ENCODE peak calls at places on chromosomes 16 and 17, in six cellular contexts. O, K, T, C, B and P are unnamed samples.
A peak's percentile ranks its signal among the peaks of the same experiment; 100 is the strongest.

GRCh38 chr17:17343160-17343735 is 40.1 kb downstream of the NT5M start:
- DNase-seq in O (no peak), K (no peak), T (no peak), C (no peak), B (no peak), P (no peak)

GRCh38 chr17:50527155-50527762 is 5.3 kb upstream of the EPN3 start:
- DNase-seq in O (no peak), K (no peak), T (no peak), C (no peak), B (no peak), P (no peak)

GRCh38 chr16:79170565-79171242 is 429.8 kb downstream of the MAF start:
- DNase-seq in O (no peak), K (no peak), T (no peak), C (no peak), B (no peak), P (peak; percentile 14)

GRCh38 chr16:89268987-89269735 is 51.7 kb downstream of the ZNF778 start:
- DNase-seq in O (no peak), K (no peak), T (no peak), C (no peak), B (no peak), P (no peak)

GRCh38 chr17:60080545-60080944 is 1.8 kb upstream of the HEATR6 start:
- DNase-seq in O (no peak), K (no peak), T (no peak), C (no peak), B (no peak), P (no peak)

GRCh38 chr17:47276868-47277267 is 23.2 kb downstream of the ITGB3 start:
- DNase-seq in O (peak; percentile 56), K (no peak), T (no peak), C (no peak), B (no peak), P (no peak)

GRCh38 chr16:88965826-88966480 is 11.1 kb downstream of the CBFA2T3 start:
- DNase-seq in O (no peak), K (no peak), T (no peak), C (no peak), B (no peak), P (no peak)

GRCh38 chr16:83308414-83308813 is 499.4 kb upstream of the HSBP1 start:
- DNase-seq in O (no peak), K (no peak), T (no peak), C (no peak), B (no peak), P (no peak)

GRCh38 chr17:34716291-34716690 is 136.9 kb downstream of the TMEM132E start:
- DNase-seq in O (no peak), K (no peak), T (no peak), C (no peak), B (no peak), P (no peak)

GRCh38 chr17:43026610-43027009 is 1.6 kb downstream of the RND2 start:
- DNase-seq in O (no peak), K (no peak), T (no peak), C (no peak), B (no peak), P (no peak)

GRCh38 chr16:70781800-70782199 is 19.2 kb downstream of the VAC14 start:
- DNase-seq in O (no peak), K (no peak), T (no peak), C (no peak), B (no peak), P (no peak)

GRCh38 chr17:40448213-40448638 is 5.0 kb downstream of the IGFBP4 start:
- DNase-seq in O (peak; percentile 39), K (no peak), T (no peak), C (no peak), B (no peak), P (no peak)

GRCh38 chr16:89581861-89582563 is 6.5 kb downstream of the CPNE7 start:
- DNase-seq in O (peak; percentile 71), K (no peak), T (no peak), C (no peak), B (no peak), P (no peak)

GRCh38 chr16:50451951-50452508 is 83.2 kb upstream of the BRD7 start:
- DNase-seq in O (no peak), K (no peak), T (no peak), C (no peak), B (no peak), P (no peak)

GRCh38 chr17:12070561-12070960 is 49.9 kb downstream of the MAP2K4 start:
- DNase-seq in O (no peak), K (no peak), T (no peak), C (no peak), B (no peak), P (no peak)

GRCh38 chr16:2032285-2033056 is 5.8 kb downstream of the NHERF2 start:
- DNase-seq in O (no peak), K (no peak), T (peak; percentile 75), C (no peak), B (no peak), P (no peak)

GRCh38 chr17:29215717-29216116 is 30.9 kb upstream of the CRYBA1 start:
- DNase-seq in O (no peak), K (no peak), T (no peak), C (no peak), B (no peak), P (no peak)

GRCh38 chr16:73066927-73067670 is 19.2 kb upstream of the ZFHX3 start:
- DNase-seq in O (no peak), K (no peak), T (no peak), C (no peak), B (no peak), P (no peak)

GRCh38 chr17:64024781-64025731 is 4.6 kb upstream of the ICAM2 start:
- DNase-seq in O (no peak), K (no peak), T (no peak), C (no peak), B (no peak), P (no peak)

GRCh38 chr17:80908776-80909175 is 82.9 kb upstream of the CHMP6 start:
- DNase-seq in O (no peak), K (no peak), T (no peak), C (no peak), B (no peak), P (no peak)

GRCh38 chr17:39165844-39166349 is at the start of gene ARL5C:
- DNase-seq in O (no peak), K (no peak), T (no peak), C (no peak), B (no peak), P (no peak)

GRCh38 chr17:18059283-18059682 is 20.1 kb downstream of the GID4 start:
- DNase-seq in O (no peak), K (no peak), T (no peak), C (no peak), B (no peak), P (no peak)

GRCh38 chr17:67610061-67610460 is 107.7 kb upstream of the NOL11 start:
- DNase-seq in O (no peak), K (no peak), T (no peak), C (no peak), B (no peak), P (no peak)

DNA sequence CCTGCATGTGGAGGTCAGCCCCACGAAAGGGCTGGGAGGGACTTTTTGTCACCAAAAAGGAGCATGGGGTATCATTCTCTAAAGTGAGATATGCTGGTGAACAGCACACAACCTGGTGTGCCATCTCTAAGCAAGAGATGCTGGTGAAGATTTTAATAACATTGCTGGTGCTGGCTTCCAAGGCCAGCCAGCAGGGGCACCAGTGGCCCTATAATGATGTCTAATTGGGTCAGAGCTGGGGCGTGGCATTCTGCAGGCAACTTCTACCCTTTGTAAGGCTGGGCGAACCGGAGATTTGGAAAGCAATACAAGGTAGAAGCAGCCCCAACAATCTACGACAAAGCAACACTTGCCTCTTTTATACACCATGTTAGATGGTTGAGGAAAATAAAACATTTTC is 16.8 kb downstream of the SDR42E1 start:
- DNase-seq in O (no peak), K (no peak), T (peak; percentile 24), C (no peak), B (no peak), P (no peak)
- TF ChIP-seq CTCF in O (peak; percentile 16), K (peak; percentile 38), T (peak; percentile 59), C (peak; percentile 55), B (peak; percentile 30), P (peak; percentile 20)

DNA sequence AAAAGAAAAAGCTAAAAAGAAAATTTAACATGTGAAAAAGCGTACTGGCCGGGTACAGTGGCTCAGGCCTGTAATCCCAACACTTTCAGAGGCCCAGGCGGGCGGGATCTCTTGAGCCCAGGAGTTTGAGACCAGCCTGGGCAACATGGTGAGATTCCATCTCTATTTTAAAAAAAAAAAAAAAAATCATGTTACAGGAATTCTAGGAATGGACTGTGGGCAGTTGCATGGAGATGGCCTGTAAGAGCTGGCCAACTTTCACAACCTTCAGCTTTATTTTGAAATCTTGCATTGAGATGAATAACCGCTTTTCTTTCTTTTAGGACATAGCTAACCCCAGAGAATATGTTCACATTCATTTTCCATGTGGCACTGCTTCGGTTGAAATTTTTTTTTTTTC is 8.2 kb upstream of the CIAO3 start:
- DNase-seq in O (no peak), K (no peak), T (no peak), C (no peak), B (no peak), P (no peak)
- TF ChIP-seq GABPA in O (no peak), K (no peak), T (no peak), C (no peak), B (no peak), P (no peak)

DNA sequence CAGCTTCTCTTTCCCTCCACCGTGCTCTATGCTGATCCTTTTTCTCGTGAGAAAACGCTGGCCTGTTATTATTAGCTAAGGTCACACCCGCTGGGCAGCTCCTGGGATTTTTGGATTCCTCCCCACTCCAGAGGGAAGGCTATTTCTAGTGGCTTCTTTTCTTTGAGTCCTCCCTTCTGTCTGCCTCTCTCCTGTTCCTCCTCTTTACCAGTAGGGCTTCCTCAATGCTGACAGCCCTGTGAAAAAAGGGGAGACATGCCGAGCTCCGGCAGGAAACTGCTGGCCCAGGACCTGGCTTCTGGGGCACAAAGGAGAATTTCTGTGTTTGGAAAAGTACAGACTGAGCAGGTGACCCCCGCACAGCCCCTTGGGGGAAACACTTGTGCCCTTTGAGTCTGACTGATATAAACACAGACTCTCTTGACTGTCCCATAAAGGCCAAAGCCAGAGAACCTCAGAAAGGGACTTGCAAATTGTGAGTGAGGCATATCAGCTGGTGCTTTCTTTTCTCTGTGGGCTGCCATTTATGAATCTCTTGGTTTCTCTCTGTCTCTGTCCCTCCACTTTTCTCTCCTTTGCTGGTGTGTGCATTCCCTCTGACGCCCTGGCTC is 14.0 kb upstream of the RNF135 start:
- DNase-seq in O (no peak), K (no peak), T (no peak), C (no peak), B (no peak), P (no peak)
- TF ChIP-seq CTCF in O (no peak), K (no peak), T (no peak), C (no peak), B (no peak), P (no peak)

DNA sequence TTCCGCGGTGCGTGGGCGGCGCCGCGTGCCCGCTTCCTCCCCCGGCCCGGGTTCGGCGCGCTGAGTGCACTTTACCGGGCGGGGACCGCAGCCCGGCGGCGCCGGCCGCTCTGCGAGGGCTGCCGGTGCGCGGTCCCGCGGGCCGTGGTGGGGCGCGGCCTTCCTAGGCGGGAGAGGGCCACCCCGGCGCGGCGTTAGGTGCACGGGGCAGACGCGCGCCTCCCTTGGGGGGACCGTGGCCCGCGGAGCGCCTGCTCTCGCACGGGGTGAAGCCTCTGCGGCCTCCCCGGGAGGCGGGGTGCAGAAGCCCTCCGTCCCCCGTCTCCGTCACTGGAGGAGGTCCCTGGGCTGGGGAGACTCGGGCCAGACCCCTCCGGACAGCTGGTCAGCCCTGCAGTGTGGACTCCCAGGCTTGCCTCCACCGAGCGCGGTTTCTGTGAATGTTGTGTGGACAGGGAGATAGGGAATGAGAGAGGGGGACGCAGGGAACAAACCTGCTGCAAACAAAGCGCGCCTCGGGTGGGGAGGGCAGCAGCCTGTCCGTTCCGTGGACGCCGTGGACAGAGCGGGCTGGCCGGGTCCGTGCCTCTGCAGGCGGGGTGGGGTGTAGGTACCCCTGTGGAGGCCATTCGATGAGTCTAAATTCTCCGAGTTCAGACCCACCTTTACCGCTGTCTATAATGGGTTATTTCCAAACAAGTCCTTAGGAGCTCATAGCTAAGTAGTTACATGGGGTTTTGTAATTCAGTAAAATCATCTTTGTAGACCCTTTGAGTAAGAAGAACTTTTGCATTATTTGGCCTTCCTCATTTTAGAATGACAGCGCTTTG is 721 bp downstream of the TBCD start:
- DNase-seq in O (no peak), K (no peak), T (peak; percentile 67), C (no peak), B (peak; percentile 84), P (no peak)
- TF ChIP-seq GABPA in O (no peak), K (no peak), T (no peak), C (no peak), B (no peak), P (no peak)